ENCODE peak calls at places on chromosomes 3 and 15, in nine cellular contexts. X is adrenal gland, Z is psoas muscle, T is astrocyte of the spinal cord, K is stomach, A is endothelial cell, V is tibial artery, D is lung, Q is HFFc6. B is an unnamed sample.
A peak's percentile ranks its signal among the peaks of the same experiment; 100 is the strongest.

GRCh38 chr3:138234401-138235179 is 47.5 kb downstream of the ARMC8 start:
- DNase-seq in X (no peak), Z (no peak), T (peak; percentile 63), K (no peak), A (no peak), V (no peak), D (no peak), Q (peak; percentile 28), B (no peak)

GRCh38 chr3:80043226-80043625 is 275.4 kb upstream of the ROBO1 start:
- DNase-seq in X (no peak), Z (no peak), T (no peak), K (no peak), A (no peak), V (no peak), D (no peak), Q (no peak), B (no peak)

GRCh38 chr3:101549473-101549872 is 12.2 kb upstream of the TRMT10C start:
- DNase-seq in X (no peak), Z (no peak), T (no peak), K (no peak), A (no peak), V (no peak), D (no peak), Q (no peak), B (no peak)

GRCh38 chr3:162087361-162087760 is 590.8 kb downstream of the OTOL1 start:
- DNase-seq in X (no peak), Z (no peak), T (no peak), K (no peak), A (no peak), V (no peak), D (no peak), Q (no peak), B (no peak)

GRCh38 chr3:71360694-71361093 is 222.8 kb downstream of the FOXP1 start:
- DNase-seq in X (no peak), Z (no peak), T (no peak), K (no peak), A (no peak), V (no peak), D (no peak), Q (no peak), B (no peak)

GRCh38 chr15:68433551-68433950 is 1.6 kb upstream of the ITGA11 start:
- DNase-seq in X (no peak), Z (no peak), T (no peak), K (no peak), A (no peak), V (no peak), D (peak; percentile 2), Q (no peak), B (no peak)

GRCh38 chr3:97658670-97659285 is 105.8 kb upstream of the ARL6 start:
- DNase-seq in X (no peak), Z (no peak), T (peak; percentile 19), K (no peak), A (peak; percentile 4), V (no peak), D (no peak), Q (peak; percentile 2), B (no peak)

GRCh38 chr15:33029247-33029646 is 165.3 kb downstream of the FMN1 start:
- DNase-seq in X (no peak), Z (no peak), T (no peak), K (no peak), A (no peak), V (no peak), D (no peak), Q (no peak), B (no peak)

GRCh38 chr15:89136818-89137772 is 48.8 kb downstream of the ABHD2 start:
- DNase-seq in X (peak; percentile 40), Z (peak; percentile 75), T (no peak), K (no peak), A (no peak), V (no peak), D (no peak), Q (peak; percentile 59), B (no peak)

GRCh38 chr3:17686613-17687012 is 55.8 kb downstream of the TBC1D5 start:
- DNase-seq in X (no peak), Z (no peak), T (no peak), K (no peak), A (peak; percentile 8), V (no peak), D (no peak), Q (peak; percentile 5), B (no peak)

GRCh38 chr3:185207931-185208746 is 45.7 kb downstream of the EHHADH start:
- DNase-seq in X (no peak), Z (no peak), T (peak; percentile 18), K (no peak), A (no peak), V (no peak), D (no peak), Q (peak; percentile 45), B (no peak)

GRCh38 chr3:141426404-141427034 is 58.2 kb downstream of the ZBTB38 start:
- DNase-seq in X (peak; percentile 91), Z (peak; percentile 81), T (peak; percentile 64), K (peak; percentile 88), A (no peak), V (peak; percentile 89), D (peak; percentile 90), Q (peak; percentile 58), B (peak; percentile 89)

GRCh38 chr3:46912986-46913385 is 35.5 kb downstream of the PTH1R start:
- DNase-seq in X (no peak), Z (no peak), T (no peak), K (no peak), A (no peak), V (no peak), D (no peak), Q (no peak), B (no peak)

GRCh38 chr3:41265011-41265545 is 65.8 kb downstream of the CTNNB1 start:
- DNase-seq in X (peak; percentile 26), Z (no peak), T (peak; percentile 66), K (no peak), A (no peak), V (no peak), D (no peak), Q (no peak), B (no peak)

GRCh38 chr3:61634678-61635077 is 73.3 kb downstream of the PTPRG start:
- DNase-seq in X (no peak), Z (no peak), T (no peak), K (no peak), A (no peak), V (no peak), D (no peak), Q (peak; percentile 10), B (no peak)

GRCh38 chr3:24196526-24196925 is 251.4 kb downstream of the NR1D2 start:
- DNase-seq in X (no peak), Z (no peak), T (peak; percentile 34), K (no peak), A (no peak), V (no peak), D (no peak), Q (peak; percentile 68), B (no peak)

GRCh38 chr3:24199305-24199704 is 254.2 kb downstream of the NR1D2 start:
- DNase-seq in X (no peak), Z (no peak), T (no peak), K (no peak), A (no peak), V (no peak), D (no peak), Q (no peak), B (no peak)

GRCh38 chr3:24199775-24200247 is 254.7 kb downstream of the NR1D2 start:
- DNase-seq in X (no peak), Z (no peak), T (peak; percentile 30), K (no peak), A (no peak), V (no peak), D (no peak), Q (peak; percentile 70), B (no peak)

GRCh38 chr3:24195504-24196230 is 250.6 kb downstream of the NR1D2 start:
- DNase-seq in X (no peak), Z (no peak), T (no peak), K (no peak), A (no peak), V (no peak), D (no peak), Q (no peak), B (no peak)

DNA sequence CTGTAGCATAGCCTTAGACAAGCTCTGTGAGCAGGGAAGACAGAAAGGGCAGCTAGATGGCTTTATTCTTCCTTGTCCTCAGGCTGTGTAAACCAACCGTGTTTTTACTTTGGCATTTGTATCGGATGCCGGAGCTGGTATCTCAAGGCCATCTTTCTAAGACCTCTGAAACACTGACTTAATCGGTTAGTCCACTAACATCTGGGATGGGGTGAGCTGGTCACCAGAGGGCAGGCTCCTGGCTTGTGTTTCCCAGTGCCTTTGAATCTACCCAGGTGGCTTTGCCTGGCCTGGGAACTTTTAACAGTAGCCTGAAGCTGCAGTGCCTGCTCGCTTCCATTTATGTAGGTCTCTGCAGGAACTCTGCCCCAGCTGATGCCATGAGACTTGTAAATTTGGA is 252.7 kb downstream of the NR1D2 start:
- DNase-seq in X (peak; percentile 13), Z (no peak), T (no peak), K (no peak), A (peak; percentile 13), V (no peak), D (no peak), Q (no peak), B (no peak)
- TF ChIP-seq CTCF in X (no peak), Z (no peak), T (no peak), K (no peak), A (no peak), V (no peak), D (no peak), Q (no peak), B (no peak)

GRCh38 chr3:481680-482079 is 285.1 kb downstream of the CHL1 start:
- DNase-seq in X (no peak), Z (no peak), T (no peak), K (no peak), A (no peak), V (no peak), D (no peak), Q (no peak), B (no peak)
- TF ChIP-seq CTCF in X (no peak), Z (no peak), T (no peak), K (no peak), A (no peak), V (peak; percentile 18), D (no peak), Q (peak; percentile 22), B (no peak)

DNA sequence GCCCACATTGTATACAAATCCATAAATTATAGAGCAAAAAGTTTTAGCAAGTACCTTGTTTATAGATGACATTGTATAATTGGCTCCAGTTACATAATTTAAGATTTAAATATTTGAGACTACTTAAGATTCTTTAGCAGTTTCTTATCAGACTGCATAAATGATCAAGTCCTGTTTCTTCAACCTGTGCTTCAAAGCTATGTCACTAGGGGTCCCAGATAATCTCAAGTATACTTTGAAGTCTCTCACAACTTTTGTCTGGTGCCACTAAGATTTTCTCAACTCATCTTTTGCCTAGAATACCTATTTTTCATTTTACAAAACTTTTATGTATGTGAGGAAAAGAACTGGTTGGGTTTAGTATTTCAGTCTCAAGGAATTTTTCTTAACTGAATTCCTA is 205.5 kb downstream of the STAG1 start:
- DNase-seq in X (no peak), Z (no peak), T (peak; percentile 29), K (no peak), A (no peak), V (no peak), D (no peak), Q (no peak), B (no peak)
- TF ChIP-seq CTCF in X (no peak), Z (peak; percentile 11), T (peak; percentile 32), K (no peak), A (peak; percentile 20), V (no peak), D (no peak), Q (peak; percentile 59), B (no peak)

DNA sequence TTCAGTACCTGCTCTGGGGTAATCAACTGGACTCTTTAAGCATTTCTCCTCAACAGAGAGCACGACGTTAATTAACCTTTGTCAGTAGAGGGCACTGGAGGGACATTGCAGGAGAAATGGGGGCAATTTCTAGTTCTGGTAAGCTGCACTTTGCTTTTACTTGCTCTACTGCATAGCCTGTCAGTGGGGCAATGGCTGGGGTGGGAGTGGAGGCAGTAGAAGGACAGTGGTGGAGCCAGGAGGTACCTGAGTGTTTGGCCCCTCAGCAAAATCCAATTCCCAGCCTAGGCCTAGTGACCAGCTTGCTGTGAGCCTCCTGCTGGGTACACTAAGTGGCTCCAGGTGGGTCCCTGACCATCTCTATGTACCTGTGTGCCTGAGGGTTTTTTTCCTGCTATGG is 18.3 kb upstream of the MED12L start:
- DNase-seq in X (no peak), Z (no peak), T (no peak), K (no peak), A (no peak), V (no peak), D (no peak), Q (no peak), B (no peak)
- TF ChIP-seq CTCF in X (peak; percentile 12), Z (no peak), T (no peak), K (no peak), A (no peak), V (no peak), D (no peak), Q (no peak), B (no peak)

B was measured in ovary.